ENCODE peak calls at places on chromosomes 3 and 15, in eight cellular contexts. One of them, this sample, is unnamed.

GRCh38 chr3:123723527-123724168 is 138.8 kb upstream of the HACD2 start:
- DNase-seq in AG09309: no peak
- DNase-seq in foreskin fibroblast: peak
- DNase-seq in foreskin keratinocyte: peak
- DNase-seq in WERI-Rb-1: peak
- DNase-seq in activated B cell treated with CpG ODN at 0.5 μM for 24 hours: no peak
- DNase-seq in MM.1S: peak
- DNase-seq in BE2C: peak
- DNase-seq in this sample: peak

GRCh38 chr3:194102436-194102835 is 33.5 kb upstream of the HES1 start:
- DNase-seq in foreskin fibroblast: no peak
- DNase-seq in WERI-Rb-1: no peak
- DNase-seq in BE2C: no peak
- DNase-seq in MM.1S: peak
- DNase-seq in foreskin keratinocyte: no peak
- DNase-seq in activated B cell treated with CpG ODN at 0.5 μM for 24 hours: no peak
- DNase-seq in AG09309: no peak
- DNase-seq in this sample: no peak

GRCh38 chr3:13280856-13281656 is 139.1 kb downstream of the NUP210 start:
- DNase-seq in foreskin fibroblast: no peak
- DNase-seq in activated B cell treated with CpG ODN at 0.5 μM for 24 hours: no peak
- DNase-seq in AG09309: no peak
- DNase-seq in BE2C: no peak
- DNase-seq in foreskin keratinocyte: no peak
- DNase-seq in WERI-Rb-1: peak
- DNase-seq in MM.1S: no peak
- DNase-seq in this sample: no peak

GRCh38 chr3:96213393-96213792 is 601.0 kb upstream of the EPHA6 start:
- DNase-seq in MM.1S: peak
- DNase-seq in WERI-Rb-1: no peak
- DNase-seq in BE2C: no peak
- DNase-seq in foreskin fibroblast: no peak
- DNase-seq in AG09309: no peak
- DNase-seq in activated B cell treated with CpG ODN at 0.5 μM for 24 hours: no peak
- DNase-seq in foreskin keratinocyte: no peak
- DNase-seq in this sample: no peak

GRCh38 chr3:181872887-181873286 is 161.2 kb downstream of the SOX2 start:
- DNase-seq in AG09309: no peak
- DNase-seq in WERI-Rb-1: no peak
- DNase-seq in MM.1S: no peak
- DNase-seq in activated B cell treated with CpG ODN at 0.5 μM for 24 hours: no peak
- DNase-seq in foreskin fibroblast: no peak
- DNase-seq in BE2C: no peak
- DNase-seq in foreskin keratinocyte: no peak
- DNase-seq in this sample: no peak

GRCh38 chr3:182392182-182392917 is 401.0 kb upstream of the ATP11B start:
- DNase-seq in foreskin keratinocyte: no peak
- DNase-seq in BE2C: no peak
- DNase-seq in foreskin fibroblast: no peak
- DNase-seq in activated B cell treated with CpG ODN at 0.5 μM for 24 hours: no peak
- DNase-seq in MM.1S: peak
- DNase-seq in WERI-Rb-1: no peak
- DNase-seq in AG09309: no peak
- DNase-seq in this sample: no peak

GRCh38 chr15:31471731-31472430 is 145.2 kb downstream of the KLF13 start:
- DNase-seq in AG09309: peak
- DNase-seq in foreskin keratinocyte: peak
- DNase-seq in activated B cell treated with CpG ODN at 0.5 μM for 24 hours: no peak
- DNase-seq in MM.1S: no peak
- DNase-seq in BE2C: no peak
- DNase-seq in WERI-Rb-1: peak
- DNase-seq in foreskin fibroblast: peak
- DNase-seq in this sample: peak

GRCh38 chr3:189981668-189982067 is 139.0 kb downstream of the P3H2 start:
- DNase-seq in foreskin fibroblast: peak
- DNase-seq in activated B cell treated with CpG ODN at 0.5 μM for 24 hours: no peak
- DNase-seq in MM.1S: no peak
- DNase-seq in WERI-Rb-1: no peak
- DNase-seq in BE2C: no peak
- DNase-seq in foreskin keratinocyte: no peak
- DNase-seq in AG09309: peak
- DNase-seq in this sample: peak

GRCh38 chr3:15800780-15801179 is 3.0 kb upstream of the ANKRD28 start:
- DNase-seq in activated B cell treated with CpG ODN at 0.5 μM for 24 hours: no peak
- DNase-seq in foreskin keratinocyte: no peak
- DNase-seq in BE2C: no peak
- DNase-seq in MM.1S: no peak
- DNase-seq in foreskin fibroblast: no peak
- DNase-seq in AG09309: no peak
- DNase-seq in WERI-Rb-1: no peak
- DNase-seq in this sample: no peak

GRCh38 chr3:125990253-125990970 is 21.4 kb downstream of the ROPN1B start:
- DNase-seq in foreskin keratinocyte: peak
- DNase-seq in AG09309: no peak
- DNase-seq in BE2C: peak
- DNase-seq in foreskin fibroblast: peak
- DNase-seq in WERI-Rb-1: peak
- DNase-seq in activated B cell treated with CpG ODN at 0.5 μM for 24 hours: peak
- DNase-seq in MM.1S: peak
- DNase-seq in this sample: peak

GRCh38 chr15:67065531-67066005 is at the start of gene SMAD3:
- DNase-seq in BE2C: peak
- DNase-seq in activated B cell treated with CpG ODN at 0.5 μM for 24 hours: peak
- DNase-seq in foreskin fibroblast: peak
- DNase-seq in WERI-Rb-1: peak
- DNase-seq in foreskin keratinocyte: peak
- DNase-seq in MM.1S: peak
- DNase-seq in AG09309: peak
- DNase-seq in this sample: peak

GRCh38 chr15:67066041-67067021 is 929 bp downstream of the SMAD3 start:
- DNase-seq in BE2C: peak
- DNase-seq in WERI-Rb-1: peak
- DNase-seq in foreskin fibroblast: no peak
- DNase-seq in AG09309: no peak
- DNase-seq in activated B cell treated with CpG ODN at 0.5 μM for 24 hours: no peak
- DNase-seq in foreskin keratinocyte: no peak
- DNase-seq in MM.1S: no peak
- DNase-seq in this sample: no peak

GRCh38 chr15:67062365-67062985 is 2.9 kb upstream of the SMAD3 start:
- DNase-seq in foreskin keratinocyte: no peak
- DNase-seq in foreskin fibroblast: no peak
- DNase-seq in MM.1S: no peak
- DNase-seq in activated B cell treated with CpG ODN at 0.5 μM for 24 hours: no peak
- DNase-seq in AG09309: no peak
- DNase-seq in WERI-Rb-1: no peak
- DNase-seq in BE2C: no peak
- DNase-seq in this sample: no peak

GRCh38 chr15:67063689-67064606 is 1.5 kb upstream of the SMAD3 start:
- DNase-seq in foreskin fibroblast: no peak
- DNase-seq in AG09309: no peak
- DNase-seq in foreskin keratinocyte: peak
- DNase-seq in BE2C: no peak
- DNase-seq in WERI-Rb-1: no peak
- DNase-seq in MM.1S: no peak
- DNase-seq in activated B cell treated with CpG ODN at 0.5 μM for 24 hours: no peak
- DNase-seq in this sample: no peak

GRCh38 chr15:67064607-67065530 is 533 bp upstream of the SMAD3 start:
- DNase-seq in BE2C: no peak
- DNase-seq in foreskin keratinocyte: peak
- DNase-seq in activated B cell treated with CpG ODN at 0.5 μM for 24 hours: no peak
- DNase-seq in foreskin fibroblast: no peak
- DNase-seq in MM.1S: no peak
- DNase-seq in AG09309: no peak
- DNase-seq in WERI-Rb-1: no peak
- DNase-seq in this sample: peak
- TF ChIP-seq CTCF in BE2C: no peak
- TF ChIP-seq CTCF in foreskin keratinocyte: peak
- TF ChIP-seq CTCF in activated B cell treated with CpG ODN at 0.5 μM for 24 hours: no peak
- TF ChIP-seq CTCF in foreskin fibroblast: no peak
- TF ChIP-seq CTCF in MM.1S: no peak
- TF ChIP-seq CTCF in AG09309: no peak
- TF ChIP-seq CTCF in WERI-Rb-1: no peak
- TF ChIP-seq CTCF in this sample: peak

GRCh38 chr3:67704322-67704721 is 49.9 kb upstream of the SUCLG2 start:
- DNase-seq in foreskin keratinocyte: no peak
- DNase-seq in AG09309: no peak
- DNase-seq in foreskin fibroblast: no peak
- DNase-seq in activated B cell treated with CpG ODN at 0.5 μM for 24 hours: no peak
- DNase-seq in BE2C: no peak
- DNase-seq in WERI-Rb-1: no peak
- DNase-seq in MM.1S: no peak
- DNase-seq in this sample: no peak
- TF ChIP-seq CTCF in foreskin keratinocyte: no peak
- TF ChIP-seq CTCF in AG09309: no peak
- TF ChIP-seq CTCF in foreskin fibroblast: no peak
- TF ChIP-seq CTCF in activated B cell treated with CpG ODN at 0.5 μM for 24 hours: no peak
- TF ChIP-seq CTCF in BE2C: no peak
- TF ChIP-seq CTCF in WERI-Rb-1: no peak
- TF ChIP-seq CTCF in MM.1S: no peak
- TF ChIP-seq CTCF in this sample: no peak

GRCh38 chr15:71735013-71735757 is 75.2 kb upstream of the NR2E3 start:
- DNase-seq in AG09309: no peak
- DNase-seq in foreskin keratinocyte: no peak
- DNase-seq in foreskin fibroblast: no peak
- DNase-seq in WERI-Rb-1: no peak
- DNase-seq in activated B cell treated with CpG ODN at 0.5 μM for 24 hours: no peak
- DNase-seq in BE2C: no peak
- DNase-seq in MM.1S: no peak
- DNase-seq in this sample: no peak
- TF ChIP-seq CTCF in AG09309: no peak
- TF ChIP-seq CTCF in foreskin keratinocyte: no peak
- TF ChIP-seq CTCF in foreskin fibroblast: no peak
- TF ChIP-seq CTCF in WERI-Rb-1: no peak
- TF ChIP-seq CTCF in activated B cell treated with CpG ODN at 0.5 μM for 24 hours: no peak
- TF ChIP-seq CTCF in BE2C: no peak
- TF ChIP-seq CTCF in MM.1S: no peak
- TF ChIP-seq CTCF in this sample: no peak

GRCh38 chr15:48084759-48085420 is 35.9 kb upstream of the SLC24A5 start:
- DNase-seq in WERI-Rb-1: peak
- DNase-seq in foreskin fibroblast: peak
- DNase-seq in MM.1S: peak
- DNase-seq in BE2C: peak
- DNase-seq in AG09309: no peak
- DNase-seq in activated B cell treated with CpG ODN at 0.5 μM for 24 hours: no peak
- DNase-seq in foreskin keratinocyte: peak
- DNase-seq in this sample: peak
- TF ChIP-seq CTCF in WERI-Rb-1: peak
- TF ChIP-seq CTCF in foreskin fibroblast: peak
- TF ChIP-seq CTCF in MM.1S: peak
- TF ChIP-seq CTCF in BE2C: peak
- TF ChIP-seq CTCF in AG09309: peak
- TF ChIP-seq CTCF in activated B cell treated with CpG ODN at 0.5 μM for 24 hours: no peak
- TF ChIP-seq CTCF in foreskin keratinocyte: peak
- TF ChIP-seq CTCF in this sample: peak

DNA sequence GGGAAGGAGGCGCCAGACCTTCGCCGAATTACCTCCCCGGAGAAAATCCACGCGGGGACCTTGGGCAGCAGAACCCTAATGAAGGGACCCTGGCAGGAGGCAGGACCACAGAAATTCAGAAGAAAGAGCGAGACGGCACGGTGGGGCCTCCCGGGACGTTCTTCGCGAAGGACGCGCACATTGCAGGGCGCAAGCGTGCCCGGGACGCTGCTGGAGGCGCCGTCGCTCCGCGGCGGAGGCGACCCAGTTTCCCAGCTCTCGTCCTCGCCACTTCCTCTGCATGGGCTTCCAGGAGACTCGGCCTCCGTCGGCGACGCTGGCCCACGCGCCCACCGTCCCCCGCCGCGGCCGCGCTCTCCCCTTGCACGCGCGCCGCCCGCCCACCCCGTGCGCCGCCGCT is 31.9 kb upstream of the SMAD3 start:
- DNase-seq in activated B cell treated with CpG ODN at 0.5 μM for 24 hours: no peak
- DNase-seq in AG09309: no peak
- DNase-seq in WERI-Rb-1: peak
- DNase-seq in BE2C: peak
- DNase-seq in foreskin fibroblast: no peak
- DNase-seq in MM.1S: no peak
- DNase-seq in foreskin keratinocyte: no peak
- DNase-seq in this sample: no peak
- TF ChIP-seq CTCF in activated B cell treated with CpG ODN at 0.5 μM for 24 hours: no peak
- TF ChIP-seq CTCF in AG09309: no peak
- TF ChIP-seq CTCF in WERI-Rb-1: peak
- TF ChIP-seq CTCF in BE2C: no peak
- TF ChIP-seq CTCF in foreskin fibroblast: no peak
- TF ChIP-seq CTCF in MM.1S: no peak
- TF ChIP-seq CTCF in foreskin keratinocyte: peak
- TF ChIP-seq CTCF in this sample: no peak

GRCh38 chr3:17195856-17196604 is 311.3 kb downstream of the PLCL2 start:
- DNase-seq in MM.1S: peak
- DNase-seq in AG09309: peak
- DNase-seq in activated B cell treated with CpG ODN at 0.5 μM for 24 hours: peak
- DNase-seq in foreskin keratinocyte: no peak
- DNase-seq in WERI-Rb-1: peak
- DNase-seq in BE2C: no peak
- DNase-seq in foreskin fibroblast: no peak
- DNase-seq in this sample: no peak
- TF ChIP-seq CTCF in MM.1S: peak
- TF ChIP-seq CTCF in AG09309: peak
- TF ChIP-seq CTCF in activated B cell treated with CpG ODN at 0.5 μM for 24 hours: no peak
- TF ChIP-seq CTCF in foreskin keratinocyte: no peak
- TF ChIP-seq CTCF in WERI-Rb-1: peak
- TF ChIP-seq CTCF in BE2C: no peak
- TF ChIP-seq CTCF in foreskin fibroblast: no peak
- TF ChIP-seq CTCF in this sample: peak

GRCh38 chr15:69656271-69657030 is 203.8 kb downstream of the RPLP1 start:
- DNase-seq in foreskin keratinocyte: no peak
- DNase-seq in MM.1S: no peak
- DNase-seq in AG09309: no peak
- DNase-seq in activated B cell treated with CpG ODN at 0.5 μM for 24 hours: no peak
- DNase-seq in foreskin fibroblast: no peak
- DNase-seq in BE2C: no peak
- DNase-seq in WERI-Rb-1: no peak
- DNase-seq in this sample: no peak

GRCh38 chr15:69660114-69660513 is 207.5 kb downstream of the RPLP1 start:
- DNase-seq in AG09309: no peak
- DNase-seq in activated B cell treated with CpG ODN at 0.5 μM for 24 hours: no peak
- DNase-seq in MM.1S: no peak
- DNase-seq in foreskin fibroblast: no peak
- DNase-seq in foreskin keratinocyte: no peak
- DNase-seq in BE2C: no peak
- DNase-seq in WERI-Rb-1: no peak
- DNase-seq in this sample: no peak

GRCh38 chr15:69658401-69658945 is 205.9 kb downstream of the RPLP1 start:
- DNase-seq in activated B cell treated with CpG ODN at 0.5 μM for 24 hours: no peak
- DNase-seq in MM.1S: no peak
- DNase-seq in foreskin keratinocyte: no peak
- DNase-seq in WERI-Rb-1: no peak
- DNase-seq in foreskin fibroblast: no peak
- DNase-seq in BE2C: no peak
- DNase-seq in AG09309: no peak
- DNase-seq in this sample: no peak

GRCh38 chr15:69659454-69660050 is 206.9 kb downstream of the RPLP1 start:
- DNase-seq in WERI-Rb-1: no peak
- DNase-seq in MM.1S: no peak
- DNase-seq in AG09309: no peak
- DNase-seq in foreskin fibroblast: no peak
- DNase-seq in BE2C: no peak
- DNase-seq in foreskin keratinocyte: no peak
- DNase-seq in activated B cell treated with CpG ODN at 0.5 μM for 24 hours: no peak
- DNase-seq in this sample: no peak

DNA sequence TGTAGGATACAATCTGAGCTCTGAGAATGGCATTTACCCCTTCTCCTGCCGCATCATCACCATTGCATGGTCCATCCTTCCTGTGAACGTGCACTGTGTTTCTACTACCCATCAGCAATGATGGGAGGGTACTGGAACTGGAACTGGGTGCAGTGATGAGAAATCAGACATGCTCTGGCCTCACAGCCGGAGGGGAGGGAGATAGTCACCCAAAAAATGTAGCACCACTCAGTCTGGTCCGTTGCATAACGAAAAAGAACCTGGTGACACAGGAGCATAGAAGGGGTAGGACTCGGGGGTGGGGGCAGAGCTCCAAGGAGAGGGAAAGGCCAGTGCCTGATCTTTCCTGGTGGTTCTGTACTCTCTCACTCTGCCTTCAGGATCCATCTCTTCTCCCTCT is 205.0 kb downstream of the RPLP1 start:
- DNase-seq in BE2C: no peak
- DNase-seq in AG09309: no peak
- DNase-seq in foreskin fibroblast: no peak
- DNase-seq in WERI-Rb-1: no peak
- DNase-seq in foreskin keratinocyte: no peak
- DNase-seq in MM.1S: no peak
- DNase-seq in activated B cell treated with CpG ODN at 0.5 μM for 24 hours: no peak
- DNase-seq in this sample: no peak
- TF ChIP-seq CTCF in BE2C: no peak
- TF ChIP-seq CTCF in AG09309: no peak
- TF ChIP-seq CTCF in foreskin fibroblast: no peak
- TF ChIP-seq CTCF in WERI-Rb-1: no peak
- TF ChIP-seq CTCF in foreskin keratinocyte: no peak
- TF ChIP-seq CTCF in MM.1S: no peak
- TF ChIP-seq CTCF in activated B cell treated with CpG ODN at 0.5 μM for 24 hours: no peak
- TF ChIP-seq CTCF in this sample: no peak

This sample was measured in HFFc6.